ENCODE peak calls at places on chromosome 20, in four cellular contexts. F is HL-60, M is K562, O is GM12878. A is an unnamed sample.

GRCh38 chr20:914727-915498 is 1.2 kb downstream of the ANGPT4 start:
- DNase-seq in F (no peak), M (no peak), O (no peak), A (no peak)

GRCh38 chr20:22795897-22796296 is 211.5 kb upstream of the FOXA2 start:
- DNase-seq in F (no peak), M (no peak), O (no peak), A (no peak)

GRCh38 chr20:36591281-36591680 is 14.3 kb upstream of the RAB5IF start:
- DNase-seq in F (no peak), M (no peak), O (no peak), A (no peak)

GRCh38 chr20:48335421-48336090 is 492.2 kb downstream of the PREX1 start:
- DNase-seq in F (no peak), M (no peak), O (no peak), A (no peak)

GRCh38 chr20:50042370-50043313 is 59.9 kb downstream of the SNAI1 start:
- DNase-seq in F (no peak), M (no peak), O (no peak), A (no peak)

GRCh38 chr20:33475381-33476160 is 14.3 kb upstream of the CBFA2T2 start:
- DNase-seq in F (no peak), M (no peak), O (no peak), A (no peak)

GRCh38 chr20:58568441-58568931 is 53.3 kb upstream of the APCDD1L start:
- DNase-seq in F (no peak), M (no peak), O (no peak), A (no peak)

GRCh38 chr20:38805502-38805957 is at the start of gene PPP1R16B:
- DNase-seq in F (no peak), M (peak), O (no peak), A (peak)

GRCh38 chr20:40860487-40860902 is 168.1 kb upstream of the TOP1 start:
- DNase-seq in F (no peak), M (no peak), O (no peak), A (no peak)

GRCh38 chr20:8005033-8005432 is 14.5 kb downstream of the TMX4 start:
- DNase-seq in F (no peak), M (no peak), O (no peak), A (no peak)

GRCh38 chr20:35511814-35512420 is 17.5 kb downstream of the C20orf173 start:
- DNase-seq in F (no peak), M (peak), O (no peak), A (no peak)

GRCh38 chr20:1505871-1506270 is 14.7 kb upstream of the SIRPB2 start:
- DNase-seq in F (no peak), M (no peak), O (no peak), A (no peak)

GRCh38 chr20:47280668-47281067 is 75.8 kb downstream of the ZMYND8 start:
- DNase-seq in F (no peak), M (no peak), O (no peak), A (no peak)

GRCh38 chr20:58619847-58620431 is 31.1 kb upstream of the STX16 start:
- DNase-seq in F (no peak), M (peak), O (no peak), A (no peak)

GRCh38 chr20:59165794-59166709 is 2.4 kb downstream of the ZNF831 start:
- DNase-seq in F (no peak), M (no peak), O (no peak), A (no peak)

GRCh38 chr20:22684763-22685443 is 100.5 kb upstream of the FOXA2 start:
- DNase-seq in F (no peak), M (peak), O (no peak), A (no peak)

GRCh38 chr20:60224914-60225313 is 266.7 kb downstream of the CDH26 start:
- DNase-seq in F (no peak), M (peak), O (no peak), A (no peak)

GRCh38 chr20:10447028-10447427 is 11.9 kb downstream of the SLX4IP start:
- DNase-seq in F (peak), M (peak), O (peak), A (peak)

GRCh38 chr20:16434087-16434664 is 139.1 kb downstream of the KIF16B start:
- DNase-seq in F (peak), M (peak), O (peak), A (peak)

GRCh38 chr20:14986026-14986655 is 648.7 kb upstream of the FLRT3 start:
- DNase-seq in F (no peak), M (no peak), O (no peak), A (no peak)
- TF ChIP-seq POLR2AphosphoS5 in F (no peak), M (no peak), O (no peak), A (no peak)

GRCh38 chr20:64261138-64261537 is 5.6 kb downstream of the PCMTD2 start:
- DNase-seq in F (no peak), M (no peak), O (no peak), A (no peak)
- TF ChIP-seq SPI1 in F (no peak), M (no peak), O (no peak), A (no peak)

DNA sequence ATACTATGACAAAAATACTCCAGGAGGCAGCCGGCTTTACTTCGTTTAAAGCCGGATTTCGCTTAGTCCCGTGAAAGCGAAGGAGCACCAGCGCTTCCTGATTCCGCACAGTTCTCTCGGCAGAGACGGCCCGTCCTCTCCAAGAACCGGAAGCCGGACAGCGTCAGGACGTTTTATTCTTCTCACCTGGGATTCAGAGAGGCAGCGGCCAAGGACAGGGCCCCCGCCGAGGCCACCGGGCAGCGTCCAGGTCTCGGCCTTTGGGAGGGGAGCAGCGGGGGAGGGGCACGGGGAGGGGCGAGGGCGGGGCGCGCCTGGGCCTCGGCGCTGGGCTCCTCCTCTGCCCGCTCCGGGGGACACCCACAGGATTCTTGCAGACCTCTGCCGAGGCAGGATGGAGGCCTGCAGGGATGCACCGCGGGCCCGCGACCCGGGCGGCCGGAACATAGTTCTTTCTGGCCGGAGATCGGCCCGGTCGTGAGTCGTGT is 2.8 kb upstream of the DIDO1 start:
- DNase-seq in F (no peak), M (peak), O (no peak), A (peak)
- TF ChIP-seq POLR2AphosphoS5 in F (peak), M (no peak), O (no peak), A (no peak)

GRCh38 chr20:24157213-24157612 is 168.6 kb upstream of the GGTLC1 start:
- DNase-seq in F (no peak), M (no peak), O (peak), A (no peak)
- TF ChIP-seq SPI1 in F (no peak), M (no peak), O (no peak), A (no peak)

GRCh38 chr20:62693523-62693922 is 15.1 kb upstream of the NTSR1 start:
- DNase-seq in F (no peak), M (no peak), O (no peak), A (no peak)

GRCh38 chr20:62692176-62692575 is 16.5 kb upstream of the NTSR1 start:
- DNase-seq in F (no peak), M (no peak), O (no peak), A (no peak)

GRCh38 chr20:62688855-62689460 is 19.7 kb upstream of the NTSR1 start:
- DNase-seq in F (no peak), M (peak), O (no peak), A (no peak)

GRCh38 chr20:62689861-62690644 is 18.6 kb upstream of the NTSR1 start:
- DNase-seq in F (no peak), M (no peak), O (no peak), A (no peak)

GRCh38 chr20:62691485-62691884 is 17.2 kb upstream of the NTSR1 start:
- DNase-seq in F (no peak), M (no peak), O (no peak), A (no peak)
- TF ChIP-seq POLR2AphosphoS5 in F (no peak), M (no peak), O (no peak), A (no peak)

GRCh38 chr20:20837574-20838021 is 125.2 kb upstream of the RALGAPA2 start:
- DNase-seq in F (no peak), M (peak), O (no peak), A (peak)
- TF ChIP-seq SPI1 in F (no peak), M (no peak), O (no peak), A (no peak)

GRCh38 chr20:44703183-44703925 is 11.8 kb upstream of the CCN5 start:
- DNase-seq in F (no peak), M (no peak), O (no peak), A (no peak)

GRCh38 chr20:44701889-44702288 is 13.3 kb upstream of the CCN5 start:
- DNase-seq in F (no peak), M (no peak), O (no peak), A (no peak)

GRCh38 chr20:44703956-44704488 is 11.1 kb upstream of the CCN5 start:
- DNase-seq in F (no peak), M (no peak), O (no peak), A (no peak)

GRCh38 chr20:44701116-44701865 is 13.9 kb upstream of the CCN5 start:
- DNase-seq in F (no peak), M (no peak), O (no peak), A (no peak)

GRCh38 chr20:44702776-44703175 is 12.4 kb upstream of the CCN5 start:
- DNase-seq in F (no peak), M (no peak), O (no peak), A (no peak)
- TF ChIP-seq POLR2AphosphoS5 in F (no peak), M (no peak), O (no peak), A (no peak)

DNA sequence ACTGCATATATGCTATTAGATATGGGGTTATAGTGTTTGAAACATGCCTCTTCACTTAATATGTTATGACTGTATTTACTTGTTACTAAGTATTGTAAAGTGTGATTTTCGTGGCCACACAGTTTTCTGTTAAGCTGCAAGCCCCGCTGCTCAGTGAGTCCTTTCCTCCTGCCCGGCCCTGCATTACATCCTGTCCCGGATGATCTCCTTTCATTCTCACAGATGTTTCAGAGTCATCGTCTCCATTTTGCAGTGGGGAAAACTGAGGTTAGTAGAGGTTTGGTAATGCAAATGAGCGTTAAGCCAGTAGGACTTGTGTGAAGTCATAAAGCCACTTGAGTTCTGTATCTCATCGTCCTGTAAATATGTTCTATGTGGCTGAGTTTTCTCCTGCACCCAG is 155.5 kb downstream of the CFAP61 start:
- DNase-seq in F (no peak), M (no peak), O (peak), A (no peak)
- TF ChIP-seq SPI1 in F (no peak), M (no peak), O (no peak), A (no peak)